ENCODE peak calls at places on chromosomes 16 and 17, in five cellular contexts. L is mucosa of descending colon, H is GM12865, Y is fibroblast of pulmonary artery, V is mammary epithelial cell. E is an unnamed sample.

GRCh38 chr16:5865231-5865630 is 767.6 kb upstream of the EEF2KMT start:
- DNase-seq in L (no peak), H (no peak), Y (no peak), V (no peak), E (no peak)

GRCh38 chr16:67071476-67072048 is 38.2 kb upstream of the PHAF1 start:
- DNase-seq in Y (no peak), V (no peak), H (no peak), L (no peak), E (no peak)

GRCh38 chr16:88503771-88504488 is 50.9 kb downstream of the ZFPM1 start:
- DNase-seq in Y (no peak), H (no peak), V (no peak), L (no peak), E (no peak)

GRCh38 chr17:47315451-47316266 is 8.1 kb upstream of the EFCAB13 start:
- DNase-seq in H (peak; percentile 79), L (no peak), Y (peak; percentile 93), V (peak; percentile 81), E (peak; percentile 96)

GRCh38 chr17:4956493-4957061 is 5.7 kb downstream of the ENO3 start:
- DNase-seq in L (no peak), V (no peak), H (peak; percentile 61), Y (no peak), E (no peak)

GRCh38 chr16:58615280-58615679 is 14.3 kb downstream of the CNOT1 start:
- DNase-seq in Y (no peak), H (no peak), L (no peak), V (peak; percentile 6), E (peak; percentile 86)

GRCh38 chr17:185445-186138 is 4.1 kb upstream of the DOC2B start:
- DNase-seq in L (no peak), Y (no peak), H (peak; percentile 67), V (peak; percentile 75), E (no peak)

GRCh38 chr17:82120148-82120547 is 22.1 kb upstream of the FASN start:
- DNase-seq in H (no peak), V (no peak), L (no peak), Y (peak; percentile 31), E (peak; percentile 55)

GRCh38 chr16:76639685-76640289 is 362.6 kb downstream of the CNTNAP4 start:
- DNase-seq in V (peak; percentile 47), Y (peak; percentile 50), H (peak; percentile 40), L (no peak), E (peak; percentile 84)

GRCh38 chr16:50372611-50373344 is 4.0 kb upstream of the BRD7 start:
- DNase-seq in Y (no peak), L (peak; percentile 30), V (peak; percentile 47), H (no peak), E (peak; percentile 71)

GRCh38 chr17:68011199-68011665 is 15.0 kb upstream of the C17orf58 start:
- DNase-seq in H (peak; percentile 69), Y (peak; percentile 28), L (peak; percentile 70), V (no peak), E (peak; percentile 40)

GRCh38 chr17:68697850-68698313 is 96.7 kb upstream of the FAM20A start:
- DNase-seq in H (no peak), Y (peak; percentile 92), L (no peak), V (peak; percentile 91), E (peak; percentile 93)

GRCh38 chr17:73393962-73394361 is 82.2 kb upstream of the CDC42EP4 start:
- DNase-seq in Y (no peak), L (no peak), H (no peak), V (peak; percentile 30), E (peak; percentile 40)

GRCh38 chr16:58634265-58634802 is 4.7 kb upstream of the CNOT1 start:
- DNase-seq in V (no peak), L (no peak), H (no peak), Y (no peak), E (no peak)

GRCh38 chr16:25868041-25868600 is 176.4 kb downstream of the HS3ST4 start:
- DNase-seq in L (no peak), Y (no peak), V (no peak), H (no peak), E (no peak)

GRCh38 chr16:18931756-18932155 is 5.5 kb upstream of the SMG1 start:
- DNase-seq in V (no peak), L (no peak), H (peak; percentile 63), Y (no peak), E (no peak)

GRCh38 chr16:4344659-4345438 is 6.3 kb downstream of the PAM16 start:
- DNase-seq in Y (no peak), V (no peak), L (no peak), H (no peak), E (peak; percentile 34)

GRCh38 chr17:64449545-64449944 is 630 bp downstream of the MILR1 start:
- DNase-seq in Y (peak; percentile 29), L (no peak), V (no peak), H (no peak), E (peak; percentile 27)

GRCh38 chr16:31718998-31719397 is 154.6 kb upstream of the ZNF267 start:
- DNase-seq in V (no peak), Y (peak; percentile 21), L (no peak), H (no peak), E (no peak)

GRCh38 chr16:69329369-69330285 is 761 bp downstream of the PDF start:
- DNase-seq in Y (peak; percentile 17), V (peak; percentile 48), H (peak; percentile 52), L (peak; percentile 73), E (no peak)

GRCh38 chr16:76614255-76614654 is 337.1 kb downstream of the CNTNAP4 start:
- DNase-seq in L (no peak), H (no peak), Y (no peak), V (no peak), E (no peak)

GRCh38 chr16:84567446-84567962 is 50.4 kb downstream of the COTL1 start:
- DNase-seq in H (no peak), L (no peak), V (no peak), Y (no peak), E (no peak)

GRCh38 chr16:19138601-19139000 is 24.8 kb downstream of the ITPRIPL2 start:
- DNase-seq in V (peak; percentile 91), H (no peak), L (peak; percentile 51), Y (peak; percentile 82), E (peak; percentile 68)

GRCh38 chr16:88013766-88014165 is 62.5 kb downstream of the BANP start:
- DNase-seq in Y (no peak), L (peak; percentile 82), V (no peak), H (no peak), E (no peak)

GRCh38 chr16:17241264-17241835 is 229.4 kb downstream of the XYLT1 start:
- DNase-seq in V (no peak), L (no peak), Y (no peak), H (no peak), E (no peak)

GRCh38 chr17:40113110-40113960 is 8.4 kb upstream of the MSL1 start:
- DNase-seq in L (peak; percentile 94), H (peak; percentile 96), Y (peak; percentile 97), V (peak; percentile 93), E (peak; percentile 96)

GRCh38 chr16:56237451-56237930 is 46.2 kb downstream of the GNAO1 start:
- DNase-seq in H (no peak), V (no peak), Y (no peak), L (no peak), E (no peak)

GRCh38 chr16:71484006-71484893 is 4.9 kb downstream of the ZNF19 start:
- DNase-seq in Y (peak; percentile 97), V (peak; percentile 91), H (peak; percentile 92), L (peak; percentile 82), E (peak; percentile 96)

GRCh38 chr16:86308514-86308913 is 201.8 kb upstream of the FOXF1 start:
- DNase-seq in Y (no peak), V (no peak), L (no peak), H (no peak), E (no peak)

GRCh38 chr17:37752482-37752881 is 7.6 kb upstream of the HNF1B start:
- DNase-seq in V (peak; percentile 69), Y (no peak), L (no peak), H (no peak), E (peak; percentile 25)

GRCh38 chr17:12730421-12730820 is 58.9 kb upstream of the ARHGAP44 start:
- DNase-seq in Y (no peak), V (no peak), H (no peak), L (no peak), E (no peak)
- H3K4me3 ChIP-seq in Y (no peak overlapping the region), V (no peak overlapping the region), H (no peak overlapping the region), L (no peak overlapping the region), E (no peak overlapping the region)

GRCh38 chr17:12094336-12094735 is 73.7 kb downstream of the MAP2K4 start:
- DNase-seq in Y (no peak), H (no peak), V (no peak), L (no peak), E (no peak)

GRCh38 chr17:12098568-12098967 is 77.9 kb downstream of the MAP2K4 start:
- DNase-seq in L (no peak), Y (no peak), H (peak; percentile 57), V (no peak), E (no peak)

GRCh38 chr17:12097326-12097725 is 76.6 kb downstream of the MAP2K4 start:
- DNase-seq in H (no peak), L (no peak), V (no peak), Y (peak; percentile 93), E (no peak)

GRCh38 chr17:12095522-12095921 is 74.8 kb downstream of the MAP2K4 start:
- DNase-seq in V (no peak), Y (no peak), L (no peak), H (no peak), E (no peak)

GRCh38 chr17:12099412-12099811 is 78.7 kb downstream of the MAP2K4 start:
- DNase-seq in Y (no peak), H (no peak), L (no peak), V (no peak), E (no peak)
- TF ChIP-seq CTCF in Y (no peak), H (no peak), L (no peak), V (no peak), E (no peak)

GRCh38 chr17:74853048-74853397 is 6.7 kb downstream of the GRIN2C start:
- DNase-seq in V (no peak), L (no peak), H (no peak), Y (no peak), E (no peak)

GRCh38 chr17:74850310-74850709 is 9.4 kb downstream of the GRIN2C start:
- DNase-seq in H (no peak), Y (no peak), L (no peak), V (no peak), E (no peak)

GRCh38 chr17:74852237-74853047 is 7.2 kb downstream of the GRIN2C start:
- DNase-seq in Y (peak; percentile 23), V (peak; percentile 51), L (no peak), H (peak; percentile 55), E (no peak)

GRCh38 chr17:74850914-74851313 is 8.8 kb downstream of the GRIN2C start:
- DNase-seq in V (no peak), H (no peak), L (no peak), Y (no peak), E (no peak)

DNA sequence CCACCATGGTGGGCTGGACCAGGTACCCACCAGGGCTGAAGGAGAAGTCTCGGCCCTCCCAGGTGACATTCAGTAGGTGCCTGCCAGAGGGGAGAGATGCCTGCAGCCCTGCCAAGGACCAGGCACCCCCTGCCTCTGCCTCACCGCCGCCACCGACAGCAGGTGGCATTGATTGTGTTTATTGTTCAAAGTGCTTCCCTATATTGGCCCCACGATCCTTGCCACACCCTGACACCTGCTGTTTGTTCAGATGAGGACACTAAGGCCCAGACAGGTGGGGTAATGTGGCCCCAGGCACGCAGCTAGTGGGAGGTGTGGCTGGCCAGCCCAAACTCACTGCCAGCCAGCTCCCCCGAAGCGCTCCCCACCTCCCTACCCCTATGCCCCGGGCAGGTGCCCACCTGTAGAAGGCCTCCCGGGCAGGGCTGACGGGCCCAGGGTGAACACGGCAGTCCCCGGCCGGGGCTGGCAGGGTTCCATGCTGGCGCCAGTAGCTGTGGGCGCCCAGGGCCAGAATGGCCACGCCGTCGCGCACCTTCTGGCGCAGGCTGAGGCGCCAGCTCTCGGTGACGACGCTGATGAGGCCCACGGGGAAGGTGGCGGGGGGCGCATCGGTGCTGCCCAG is 8.0 kb downstream of the GRIN2C start:
- DNase-seq in V (no peak), H (no peak), L (no peak), Y (no peak), E (no peak)
- H3K4me3 ChIP-seq in V (no peak overlapping the region), H (no peak overlapping the region), L (no peak overlapping the region), Y (no peak overlapping the region), E (no peak overlapping the region)

GRCh38 chr17:8630227-8630801 is at the start of gene MYH10:
- DNase-seq in Y (no peak), H (no peak), L (no peak), V (no peak), E (no peak)
- TF ChIP-seq CTCF in Y (no peak), H (no peak), L (no peak), V (no peak), E (no peak)